ENCODE peak calls at places on chromosomes 7 and 10, in nine cellular contexts. D, L, G, W, K, H, U, R and V are unnamed samples.
A peak's percentile ranks its signal among the peaks of the same experiment; 100 is the strongest.

GRCh38 chr10:127736915-127737562 is at the start of gene FOXI2:
- DNase-seq in D (no peak), L (no peak), G (no peak), W (no peak), K (no peak), H (no peak), U (no peak), R (no peak), V (no peak)

GRCh38 chr7:83001362-83002040 is 161.2 kb downstream of the PCLO start:
- DNase-seq in D (peak; percentile 60), L (no peak), G (peak; percentile 33), W (no peak), K (no peak), H (no peak), U (no peak), R (no peak), V (peak; percentile 3)

GRCh38 chr10:103442031-103442461 is 10.1 kb downstream of the CALHM2 start:
- DNase-seq in D (peak; percentile 62), L (no peak), G (peak; percentile 35), W (no peak), K (peak; percentile 94), H (peak; percentile 83), U (no peak), R (no peak), V (no peak)

GRCh38 chr7:87001214-87001613 is 58.2 kb downstream of the ELAPOR2 start:
- DNase-seq in D (peak; percentile 57), L (no peak), G (peak; percentile 53), W (no peak), K (peak; percentile 38), H (no peak), U (peak; percentile 38), R (no peak), V (no peak)

GRCh38 chr7:127652333-127653248 is 597 bp downstream of the SND1 start:
- DNase-seq in D (peak; percentile 56), L (peak; percentile 38), G (peak; percentile 29), W (peak; percentile 17), K (peak; percentile 42), H (no peak), U (no peak), R (peak; percentile 17), V (no peak)

GRCh38 chr10:63633677-63634487 is 112.7 kb downstream of the REEP3 start:
- DNase-seq in D (peak; percentile 17), L (peak; percentile 72), G (peak; percentile 55), W (peak; percentile 42), K (peak; percentile 64), H (no peak), U (no peak), R (peak; percentile 68), V (no peak)

GRCh38 chr7:148242271-148242801 is 348.2 kb upstream of the C7orf33 start:
- DNase-seq in D (peak; percentile 2), L (peak; percentile 72), G (peak; percentile 23), W (peak; percentile 62), K (peak; percentile 68), H (no peak), U (peak; percentile 6), R (peak; percentile 77), V (no peak)

GRCh38 chr10:124575107-124576035 is 113.7 kb downstream of the LHPP start:
- DNase-seq in D (no peak), L (no peak), G (no peak), W (no peak), K (no peak), H (peak; percentile 34), U (no peak), R (no peak), V (no peak)

GRCh38 chr7:81515009-81515408 is 254.8 kb downstream of the HGF start:
- DNase-seq in D (peak; percentile 39), L (no peak), G (no peak), W (no peak), K (no peak), H (no peak), U (no peak), R (no peak), V (peak; percentile 62)

GRCh38 chr7:139172775-139173174 is 58.3 kb upstream of the UBN2 start:
- DNase-seq in D (no peak), L (no peak), G (no peak), W (no peak), K (no peak), H (no peak), U (no peak), R (no peak), V (no peak)

GRCh38 chr7:123070702-123071286 is 75.3 kb upstream of the TAS2R16 start:
- DNase-seq in D (no peak), L (peak; percentile 26), G (peak; percentile 19), W (peak; percentile 3), K (peak; percentile 13), H (no peak), U (no peak), R (no peak), V (no peak)

GRCh38 chr10:93464826-93465388 is 17.2 kb downstream of the MYOF start:
- DNase-seq in D (no peak), L (peak; percentile 57), G (no peak), W (no peak), K (no peak), H (no peak), U (no peak), R (no peak), V (no peak)

GRCh38 chr10:79400567-79401004 is 44.8 kb downstream of the ZCCHC24 start:
- DNase-seq in D (no peak), L (peak; percentile 75), G (no peak), W (peak; percentile 65), K (peak; percentile 57), H (no peak), U (no peak), R (peak; percentile 53), V (no peak)

GRCh38 chr7:39851466-39852045 is 98.5 kb upstream of the CDK13 start:
- DNase-seq in D (no peak), L (no peak), G (no peak), W (no peak), K (no peak), H (no peak), U (no peak), R (no peak), V (no peak)

GRCh38 chr10:9596368-9596920 is 1421.2 kb upstream of the CELF2 start:
- DNase-seq in D (peak; percentile 42), L (no peak), G (peak; percentile 63), W (peak; percentile 0), K (no peak), H (no peak), U (peak; percentile 84), R (no peak), V (peak; percentile 27)

GRCh38 chr7:151408498-151408838 is 1.4 kb downstream of the WDR86 start:
- DNase-seq in D (no peak), L (no peak), G (no peak), W (no peak), K (no peak), H (no peak), U (no peak), R (no peak), V (no peak)
- H3K4me3 ChIP-seq in D (no peak overlapping the region), L (no peak overlapping the region), G (no peak overlapping the region), W (no peak overlapping the region), K (peak overlapping the region; percentile 62), H (no peak overlapping the region), U (no peak overlapping the region), R (peak overlapping the region; percentile 74), V (no peak overlapping the region)

DNA sequence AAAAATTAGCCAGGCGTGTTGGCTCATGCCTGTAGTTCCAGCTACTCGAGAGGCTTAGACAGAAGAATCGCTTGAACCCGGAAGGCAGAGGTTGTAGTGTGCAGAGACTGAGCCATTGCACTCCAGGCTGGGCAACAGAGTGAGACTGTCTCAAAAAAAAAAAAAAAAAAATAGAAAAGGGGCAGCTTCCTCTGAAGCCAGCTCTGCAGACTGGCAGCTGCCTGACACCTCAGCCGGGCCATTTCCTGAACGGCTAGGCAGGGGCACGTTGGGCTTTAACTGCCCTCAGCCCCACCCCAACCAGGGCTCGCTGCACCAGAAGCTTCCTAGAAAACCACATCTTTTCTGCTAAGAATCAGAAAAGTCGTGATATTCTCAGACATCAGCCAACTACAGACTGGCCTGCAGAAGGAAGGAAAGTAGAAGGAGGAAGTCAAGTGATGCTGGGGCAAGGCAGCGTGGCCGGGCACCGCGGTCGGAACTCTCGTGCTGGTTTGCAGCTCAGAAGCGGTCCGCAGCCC is 38.0 kb downstream of the PRKAG2 start:
- DNase-seq in D (no peak), L (peak; percentile 75), G (no peak), W (no peak), K (no peak), H (peak; percentile 73), U (no peak), R (no peak), V (no peak)
- H3K4me3 ChIP-seq in D (no peak overlapping the region), L (peak overlapping the region; percentile 21), G (no peak overlapping the region), W (no peak overlapping the region), K (no peak overlapping the region), H (no peak overlapping the region), U (no peak overlapping the region), R (no peak overlapping the region), V (no peak overlapping the region)

DNA sequence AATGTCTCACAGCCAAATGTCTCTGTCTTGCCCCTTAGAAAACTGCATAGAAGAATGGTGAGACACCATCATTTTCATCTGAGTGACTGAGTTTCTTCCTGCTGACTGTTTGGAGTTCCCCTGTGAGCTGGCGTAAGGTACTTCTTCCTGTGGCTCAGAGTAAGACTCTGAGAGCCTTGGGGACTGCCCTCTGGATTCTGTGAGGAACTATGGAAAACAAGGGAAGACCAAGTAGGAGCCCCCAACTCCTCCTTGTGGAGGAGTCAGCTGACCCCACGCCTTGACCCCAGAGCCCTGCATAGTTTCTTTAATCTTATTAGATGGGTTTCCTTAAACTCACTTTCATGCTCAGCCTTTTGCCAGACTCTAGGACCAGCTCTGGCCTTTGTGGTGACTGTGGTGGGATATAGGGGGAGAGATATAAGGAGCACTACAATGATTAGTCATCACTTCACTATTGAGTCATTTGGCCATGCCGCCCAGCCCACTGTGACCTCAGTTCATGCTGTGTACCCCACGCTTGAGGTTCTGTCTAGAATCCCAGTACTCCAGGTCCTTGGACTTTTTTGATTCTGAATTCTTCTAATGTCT is 51.8 kb upstream of the FAM133B start:
- DNase-seq in D (peak; percentile 85), L (peak; percentile 79), G (peak; percentile 87), W (no peak), K (peak; percentile 53), H (no peak), U (peak; percentile 46), R (no peak), V (peak; percentile 61)
- H3K4me3 ChIP-seq in D (peak overlapping the region; percentile 30), L (no peak overlapping the region), G (no peak overlapping the region), W (no peak overlapping the region), K (no peak overlapping the region), H (no peak overlapping the region), U (no peak overlapping the region), R (no peak overlapping the region), V (no peak overlapping the region)

GRCh38 chr10:11504566-11505285 is 106.7 kb downstream of the USP6NL start:
- DNase-seq in D (no peak), L (no peak), G (no peak), W (no peak), K (no peak), H (no peak), U (no peak), R (no peak), V (no peak)

GRCh38 chr10:11498399-11498798 is 113.1 kb downstream of the USP6NL start:
- DNase-seq in D (no peak), L (no peak), G (no peak), W (no peak), K (no peak), H (no peak), U (no peak), R (no peak), V (no peak)

GRCh38 chr10:11501600-11501999 is 109.8 kb downstream of the USP6NL start:
- DNase-seq in D (no peak), L (no peak), G (no peak), W (no peak), K (no peak), H (no peak), U (no peak), R (no peak), V (no peak)

GRCh38 chr10:11493646-11494045 is 117.8 kb downstream of the USP6NL start:
- DNase-seq in D (no peak), L (no peak), G (no peak), W (no peak), K (no peak), H (no peak), U (no peak), R (no peak), V (no peak)

GRCh38 chr10:11499425-11500071 is 111.9 kb downstream of the USP6NL start:
- DNase-seq in D (no peak), L (no peak), G (no peak), W (no peak), K (no peak), H (no peak), U (no peak), R (no peak), V (no peak)
- H3K4me3 ChIP-seq in D (no peak overlapping the region), L (no peak overlapping the region), G (no peak overlapping the region), W (no peak overlapping the region), K (no peak overlapping the region), H (no peak overlapping the region), U (no peak overlapping the region), R (no peak overlapping the region), V (no peak overlapping the region)